ENCODE peak calls at places on chromosomes 2 and 18, in five cellular contexts. F is stomach, K is Peyer's patch, E is body of pancreas, X is fibroblast of lung. B is an unnamed sample.

GRCh38 chr2:226508683-226509082 is 290.9 kb downstream of the IRS1 start:
- DNase-seq in F (no peak), X (peak; percentile 43), K (no peak), E (no peak), B (no peak)

GRCh38 chr18:79911009-79911870 is 40.2 kb downstream of the SLC66A2 start:
- DNase-seq in F (no peak), E (no peak), X (no peak), K (no peak), B (no peak)

GRCh38 chr2:158131919-158132566 is 30.4 kb downstream of the UPP2 start:
- DNase-seq in F (no peak), E (peak; percentile 26), K (no peak), X (no peak), B (no peak)

GRCh38 chr2:175914846-175915245 is 87.2 kb downstream of the LNPK start:
- DNase-seq in X (no peak), K (no peak), E (no peak), F (no peak), B (no peak)

GRCh38 chr18:51107082-51107481 is 77.1 kb downstream of the SMAD4 start:
- DNase-seq in K (no peak), F (no peak), E (no peak), X (no peak), B (no peak)

GRCh38 chr2:42046819-42047487 is 868 bp upstream of the PKDCC start:
- DNase-seq in X (peak; percentile 44), F (no peak), K (no peak), E (no peak), B (no peak)

GRCh38 chr2:221943078-221943810 is 355.6 kb downstream of the PAX3 start:
- DNase-seq in X (peak; percentile 83), E (peak; percentile 21), K (no peak), F (peak; percentile 64), B (peak; percentile 5)

GRCh38 chr2:238883315-238884004 is 35.6 kb downstream of the TWIST2 start:
- DNase-seq in X (no peak), E (no peak), F (no peak), K (no peak), B (no peak)

GRCh38 chr2:121405233-121405632 is 120.2 kb upstream of the TFCP2L1 start:
- DNase-seq in K (no peak), F (no peak), E (no peak), X (no peak), B (no peak)

GRCh38 chr2:142873850-142874287 is 3.6 kb upstream of the KYNU start:
- DNase-seq in F (no peak), E (no peak), K (no peak), X (no peak), B (no peak)

GRCh38 chr2:191325651-191326365 is 80.6 kb downstream of the MYO1B start:
- DNase-seq in E (no peak), F (no peak), K (no peak), X (no peak), B (no peak)

GRCh38 chr2:164485541-164485940 is 135.7 kb downstream of the GRB14 start:
- DNase-seq in K (no peak), X (no peak), E (no peak), F (no peak), B (no peak)

GRCh38 chr2:186544255-186544675 is 45.6 kb upstream of the ITGAV start:
- DNase-seq in F (no peak), E (no peak), K (no peak), X (peak; percentile 76), B (no peak)

GRCh38 chr2:172109256-172109655 is 6.6 kb upstream of the DLX2 start:
- DNase-seq in X (no peak), F (no peak), K (no peak), E (no peak), B (no peak)

GRCh38 chr18:76524900-76525698 is 30.1 kb upstream of the ZNF516 start:
- DNase-seq in X (peak; percentile 85), K (no peak), F (no peak), E (no peak), B (peak; percentile 24)

GRCh38 chr18:59623456-59624383 is 73.5 kb downstream of the CCBE1 start:
- DNase-seq in F (no peak), X (peak; percentile 73), K (no peak), E (no peak), B (no peak)

GRCh38 chr2:23566236-23567142 is 181.5 kb downstream of the KLHL29 start:
- DNase-seq in F (no peak), E (no peak), K (no peak), X (no peak), B (no peak)

GRCh38 chr2:3492951-3493609 is 26.3 kb downstream of the ADI1 start:
- DNase-seq in E (peak; percentile 34), F (peak; percentile 23), K (no peak), X (peak; percentile 98), B (no peak)

GRCh38 chr2:209476367-209477191 is 52.7 kb downstream of the MAP2 start:
- DNase-seq in E (peak; percentile 31), X (peak; percentile 92), K (no peak), F (peak; percentile 32), B (no peak)

GRCh38 chr2:37847792-37848191 is 77.3 kb upstream of the RMDN2 start:
- DNase-seq in X (no peak), F (no peak), K (no peak), E (no peak), B (no peak)

GRCh38 chr2:191115391-191115790 is 35.4 kb downstream of the STAT4 start:
- DNase-seq in E (no peak), X (no peak), F (no peak), K (no peak), B (no peak)

GRCh38 chr18:33871363-33872025 is 293.5 kb downstream of the ASXL3 start:
- DNase-seq in F (no peak), E (no peak), X (no peak), K (no peak), B (no peak)

GRCh38 chr2:88211809-88212154 is 41.6 kb downstream of the THNSL2 start:
- DNase-seq in X (no peak), E (no peak), K (no peak), F (no peak), B (no peak)

GRCh38 chr2:196153480-196153879 is 17.9 kb downstream of the STK17B start:
- DNase-seq in X (no peak), F (no peak), E (no peak), K (no peak), B (no peak)

GRCh38 chr2:230924470-230925341 is at the start of gene GPR55:
- DNase-seq in K (peak; percentile 74), E (no peak), F (peak; percentile 24), X (no peak), B (no peak)

GRCh38 chr2:202135111-202135874 is 62.2 kb downstream of the KIAA2012 start:
- DNase-seq in K (peak; percentile 22), X (peak; percentile 100), F (peak; percentile 72), E (peak; percentile 32), B (peak; percentile 69)

GRCh38 chr2:189192766-189193165 is 13.2 kb upstream of the COL5A2 start:
- DNase-seq in E (no peak), F (no peak), X (no peak), K (no peak), B (no peak)

GRCh38 chr2:213021971-213022899 is 129.2 kb downstream of the IKZF2 start:
- DNase-seq in K (no peak), E (no peak), F (no peak), X (peak; percentile 45), B (no peak)

GRCh38 chr2:63866009-63866709 is 24.5 kb downstream of the UGP2 start:
- DNase-seq in E (no peak), K (no peak), X (peak; percentile 31), F (no peak), B (no peak)
- H3K4me1 ChIP-seq in E (peaks cover 22% of the 10 kb centered on the region), K (peaks cover 15% of the 10 kb centered on the region), X (peaks cover 3% of the 10 kb centered on the region), F (no peaks in the 10 kb centered on the region), B (peaks cover 14% of the 10 kb centered on the region)

GRCh38 chr18:14928396-14928795 is 180.4 kb downstream of the ANKRD30B start:
- DNase-seq in F (no peak), X (no peak), E (no peak), K (no peak), B (no peak)

GRCh38 chr18:14930576-14930975 is 182.6 kb downstream of the ANKRD30B start:
- DNase-seq in E (no peak), X (no peak), F (no peak), K (no peak), B (no peak)

GRCh38 chr18:14933049-14933851 is 185.3 kb downstream of the ANKRD30B start:
- DNase-seq in E (no peak), X (no peak), F (no peak), K (no peak), B (no peak)

GRCh38 chr18:14927701-14928100 is 179.7 kb downstream of the ANKRD30B start:
- DNase-seq in F (no peak), E (no peak), X (no peak), K (no peak), B (no peak)

GRCh38 chr18:14930076-14930475 is 182.1 kb downstream of the ANKRD30B start:
- DNase-seq in K (no peak), F (no peak), X (no peak), E (no peak), B (no peak)
- H3K9me3 ChIP-seq in K (no peaks in the 10 kb centered on the region), F (no peaks in the 10 kb centered on the region), X (no peaks in the 10 kb centered on the region), E (no peaks in the 10 kb centered on the region), B (no peaks in the 10 kb centered on the region)

GRCh38 chr2:21072477-21073242 is 28.8 kb upstream of the APOB start:
- DNase-seq in K (no peak), X (no peak), E (no peak), F (no peak), B (no peak)
- TF ChIP-seq CTCF in K (no peak), X (no peak), E (no peak), F (no peak), B (no peak)

DNA sequence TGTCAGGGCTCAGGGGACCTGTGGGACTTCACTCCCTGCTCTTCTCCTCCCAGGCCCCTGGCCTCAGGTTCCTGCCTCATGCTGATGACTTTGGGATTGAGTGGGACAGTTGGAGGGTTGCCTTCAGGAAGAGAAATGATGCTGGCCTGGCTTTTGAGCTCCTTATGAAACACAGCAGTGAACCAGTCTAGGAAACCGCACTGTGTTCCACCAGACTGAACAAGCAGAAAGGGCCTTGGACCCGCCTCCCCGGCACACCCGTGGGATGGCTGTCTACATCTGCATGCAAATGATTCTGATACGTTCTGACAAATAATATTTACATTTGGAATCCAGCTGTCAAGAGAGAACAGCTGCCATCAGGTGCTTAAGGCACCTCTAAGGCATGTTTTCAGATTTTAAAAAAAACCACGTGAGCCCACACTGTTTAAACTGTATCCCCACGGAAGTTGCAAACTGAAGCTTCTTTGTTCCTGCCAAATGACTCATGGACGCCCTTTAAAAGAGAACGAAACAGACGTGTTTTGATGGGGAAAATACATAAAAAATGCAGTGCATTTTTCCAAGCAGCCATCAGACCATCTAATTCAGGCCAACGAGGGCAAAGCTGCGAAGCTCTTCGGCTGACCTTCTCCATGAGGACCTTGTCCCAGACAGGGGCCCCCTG is 27.6 kb upstream of the ASAP2 start:
- DNase-seq in F (peak; percentile 75), X (peak; percentile 90), K (no peak), E (peak; percentile 28), B (peak; percentile 81)
- H3K4me1 ChIP-seq in F (peaks cover 25% of the 10 kb centered on the region), X (peaks cover 15% of the 10 kb centered on the region), K (peaks cover 10% of the 10 kb centered on the region), E (peaks cover 26% of the 10 kb centered on the region), B (peaks cover 27% of the 10 kb centered on the region)

DNA sequence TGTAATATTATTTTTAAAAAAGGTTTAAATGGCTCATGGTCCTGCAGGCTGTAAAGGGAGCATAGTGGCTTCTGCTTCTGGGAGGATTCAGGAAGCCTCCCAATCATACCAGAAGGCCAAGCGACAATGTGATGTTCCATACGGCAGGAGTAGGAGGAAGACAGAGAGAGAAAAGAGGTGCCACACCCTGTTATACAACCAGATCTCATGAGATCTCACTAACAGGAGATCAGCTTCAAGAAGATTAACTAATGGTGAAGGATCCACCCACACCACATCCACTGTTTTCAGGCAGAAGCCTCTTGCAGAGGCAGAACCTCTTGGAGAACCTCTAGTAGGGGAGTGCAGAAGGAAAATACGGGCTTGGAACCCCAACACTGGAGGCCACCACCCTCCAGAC is 103.9 kb upstream of the TEKT4 start:
- DNase-seq in X (no peak), K (no peak), E (no peak), F (no peak), B (no peak)
- H3K9me3 ChIP-seq in X (no peaks in the 10 kb centered on the region), K (no peaks in the 10 kb centered on the region), E (no peaks in the 10 kb centered on the region), F (no peaks in the 10 kb centered on the region), B (no peaks in the 10 kb centered on the region)

GRCh38 chr2:97645700-97646629 is at the start of gene COX5B:
- DNase-seq in F (peak; percentile 99), X (peak; percentile 95), E (peak; percentile 99), K (peak; percentile 98), B (peak; percentile 99)
- TF ChIP-seq CTCF in F (no peak), X (no peak), E (no peak), K (no peak), B (no peak)

B was measured in mucosa of descending colon.